ENCODE peak calls at places on chromosome 13, in eight cellular contexts. One of them, this sample, is unnamed.

GRCh38 chr13:20824762-20825161 is 51.0 kb upstream of the EEF1AKMT1 start:
- DNase-seq in ovary: no peak
- DNase-seq in caudate nucleus: no peak
- DNase-seq in H9: no peak
- DNase-seq in foreskin keratinocyte: no peak
- DNase-seq in A549: no peak
- DNase-seq in mesendoderm: no peak
- DNase-seq in Peyer's patch: no peak
- DNase-seq in this sample: no peak

GRCh38 chr13:44573071-44573470 is 3.1 kb downstream of the TSC22D1 start:
- DNase-seq in ovary: no peak
- DNase-seq in caudate nucleus: no peak
- DNase-seq in H9: peak
- DNase-seq in foreskin keratinocyte: no peak
- DNase-seq in A549: no peak
- DNase-seq in mesendoderm: peak
- DNase-seq in Peyer's patch: no peak
- DNase-seq in this sample: no peak

GRCh38 chr13:26967119-26968038 is 204.2 kb downstream of the USP12 start:
- DNase-seq in ovary: peak
- DNase-seq in caudate nucleus: no peak
- DNase-seq in H9: no peak
- DNase-seq in foreskin keratinocyte: no peak
- DNase-seq in A549: no peak
- DNase-seq in mesendoderm: no peak
- DNase-seq in Peyer's patch: no peak
- DNase-seq in this sample: no peak

GRCh38 chr13:111115841-111116500 is 861 bp downstream of the ARHGEF7 start:
- DNase-seq in ovary: peak
- DNase-seq in caudate nucleus: no peak
- DNase-seq in H9: no peak
- DNase-seq in foreskin keratinocyte: no peak
- DNase-seq in A549: no peak
- DNase-seq in mesendoderm: peak
- DNase-seq in Peyer's patch: no peak
- DNase-seq in this sample: no peak

GRCh38 chr13:91203430-91203829 is 144.1 kb upstream of the MIR17HG start:
- DNase-seq in ovary: no peak
- DNase-seq in caudate nucleus: no peak
- DNase-seq in H9: no peak
- DNase-seq in foreskin keratinocyte: no peak
- DNase-seq in A549: no peak
- DNase-seq in mesendoderm: peak
- DNase-seq in Peyer's patch: no peak
- DNase-seq in this sample: no peak

GRCh38 chr13:23986619-23987018 is 89.3 kb upstream of the C1QTNF9B start:
- DNase-seq in ovary: no peak
- DNase-seq in caudate nucleus: no peak
- DNase-seq in H9: no peak
- DNase-seq in foreskin keratinocyte: no peak
- DNase-seq in A549: no peak
- DNase-seq in mesendoderm: peak
- DNase-seq in Peyer's patch: no peak
- DNase-seq in this sample: no peak

GRCh38 chr13:60583911-60584753 is 187.1 kb downstream of the TDRD3 start:
- DNase-seq in ovary: no peak
- DNase-seq in caudate nucleus: no peak
- DNase-seq in H9: peak
- DNase-seq in foreskin keratinocyte: peak
- DNase-seq in A549: no peak
- DNase-seq in mesendoderm: peak
- DNase-seq in Peyer's patch: no peak
- DNase-seq in this sample: no peak

GRCh38 chr13:48069573-48069972 is 25.3 kb downstream of the MED4 start:
- DNase-seq in ovary: no peak
- DNase-seq in caudate nucleus: no peak
- DNase-seq in H9: no peak
- DNase-seq in foreskin keratinocyte: no peak
- DNase-seq in A549: no peak
- DNase-seq in mesendoderm: peak
- DNase-seq in Peyer's patch: no peak
- DNase-seq in this sample: no peak

GRCh38 chr13:73000027-73000674 is 58.7 kb upstream of the KLF5 start:
- DNase-seq in ovary: no peak
- DNase-seq in caudate nucleus: no peak
- DNase-seq in H9: no peak
- DNase-seq in foreskin keratinocyte: peak
- DNase-seq in A549: no peak
- DNase-seq in mesendoderm: peak
- DNase-seq in Peyer's patch: no peak
- DNase-seq in this sample: no peak

DNA sequence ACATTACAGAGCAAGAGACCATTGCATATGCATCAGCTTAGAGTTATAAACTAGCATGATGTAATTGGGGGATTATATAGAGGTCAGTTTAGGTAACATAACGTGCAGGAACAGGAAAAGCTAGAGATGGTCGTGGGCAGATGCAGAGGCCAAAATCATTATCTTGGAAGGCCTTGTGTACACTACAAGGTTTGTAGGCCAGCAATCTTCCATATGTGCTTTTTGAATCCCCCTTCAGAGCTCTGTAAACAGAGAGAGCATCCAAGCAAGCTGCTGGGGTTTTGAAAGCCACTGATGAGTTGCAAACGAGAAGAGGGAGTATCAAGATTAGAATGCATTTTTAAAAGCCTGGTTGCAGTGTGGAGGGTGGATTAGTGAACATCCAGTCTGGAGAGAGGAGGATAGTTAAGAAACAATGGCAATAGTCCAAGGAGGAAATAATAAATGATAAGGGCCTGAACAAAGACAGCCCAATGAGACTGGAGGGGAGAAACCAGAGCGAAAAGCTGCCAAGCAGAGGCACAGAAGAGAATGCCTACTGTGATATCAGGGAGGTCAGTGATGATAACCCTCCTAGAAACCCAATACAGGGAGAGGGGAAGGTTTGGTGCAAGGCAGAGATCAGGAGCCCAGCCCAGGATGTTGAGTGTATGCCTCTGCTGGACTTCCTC is 109.6 kb downstream of the ZAR1L start:
- DNase-seq in ovary: no peak
- DNase-seq in caudate nucleus: no peak
- DNase-seq in H9: no peak
- DNase-seq in foreskin keratinocyte: no peak
- DNase-seq in A549: no peak
- DNase-seq in mesendoderm: peak
- DNase-seq in Peyer's patch: no peak
- DNase-seq in this sample: no peak
- H3K27ac ChIP-seq in ovary: no peak
- H3K27ac ChIP-seq in caudate nucleus: no peak
- H3K27ac ChIP-seq in H9: no peak
- H3K27ac ChIP-seq in foreskin keratinocyte: no peak
- H3K27ac ChIP-seq in A549: no peak
- H3K27ac ChIP-seq in mesendoderm: no peak
- H3K27ac ChIP-seq in Peyer's patch: no peak
- H3K27ac ChIP-seq in this sample: no peak

GRCh38 chr13:32659736-32660135 is 73.5 kb downstream of the PDS5B start:
- DNase-seq in ovary: no peak
- DNase-seq in caudate nucleus: no peak
- DNase-seq in H9: no peak
- DNase-seq in foreskin keratinocyte: no peak
- DNase-seq in A549: no peak
- DNase-seq in mesendoderm: no peak
- DNase-seq in Peyer's patch: no peak
- DNase-seq in this sample: no peak
- H3K27ac ChIP-seq in ovary: no peak
- H3K27ac ChIP-seq in caudate nucleus: no peak
- H3K27ac ChIP-seq in H9: no peak
- H3K27ac ChIP-seq in foreskin keratinocyte: no peak
- H3K27ac ChIP-seq in A549: no peak
- H3K27ac ChIP-seq in mesendoderm: no peak
- H3K27ac ChIP-seq in Peyer's patch: no peak
- H3K27ac ChIP-seq in this sample: no peak

GRCh38 chr13:109779074-109779473 is 7.3 kb downstream of the IRS2 start:
- DNase-seq in ovary: no peak
- DNase-seq in caudate nucleus: no peak
- DNase-seq in H9: no peak
- DNase-seq in foreskin keratinocyte: no peak
- DNase-seq in A549: no peak
- DNase-seq in mesendoderm: no peak
- DNase-seq in Peyer's patch: no peak
- DNase-seq in this sample: no peak
- H3K27ac ChIP-seq in ovary: no peak
- H3K27ac ChIP-seq in caudate nucleus: no peak
- H3K27ac ChIP-seq in H9: no peak
- H3K27ac ChIP-seq in foreskin keratinocyte: no peak
- H3K27ac ChIP-seq in A549: peak
- H3K27ac ChIP-seq in mesendoderm: no peak
- H3K27ac ChIP-seq in Peyer's patch: no peak
- H3K27ac ChIP-seq in this sample: no peak

GRCh38 chr13:98739023-98739422 is 13.4 kb downstream of the SLC15A1 start:
- DNase-seq in ovary: no peak
- DNase-seq in caudate nucleus: no peak
- DNase-seq in H9: no peak
- DNase-seq in foreskin keratinocyte: no peak
- DNase-seq in A549: no peak
- DNase-seq in mesendoderm: no peak
- DNase-seq in Peyer's patch: no peak
- DNase-seq in this sample: no peak

GRCh38 chr13:98740131-98740530 is 12.3 kb downstream of the SLC15A1 start:
- DNase-seq in ovary: no peak
- DNase-seq in caudate nucleus: no peak
- DNase-seq in H9: no peak
- DNase-seq in foreskin keratinocyte: no peak
- DNase-seq in A549: no peak
- DNase-seq in mesendoderm: no peak
- DNase-seq in Peyer's patch: no peak
- DNase-seq in this sample: no peak

GRCh38 chr13:98743377-98743776 is 9.1 kb downstream of the SLC15A1 start:
- DNase-seq in ovary: no peak
- DNase-seq in caudate nucleus: no peak
- DNase-seq in H9: no peak
- DNase-seq in foreskin keratinocyte: no peak
- DNase-seq in A549: no peak
- DNase-seq in mesendoderm: no peak
- DNase-seq in Peyer's patch: no peak
- DNase-seq in this sample: no peak

GRCh38 chr13:98742961-98743360 is 9.5 kb downstream of the SLC15A1 start:
- DNase-seq in ovary: no peak
- DNase-seq in caudate nucleus: no peak
- DNase-seq in H9: no peak
- DNase-seq in foreskin keratinocyte: no peak
- DNase-seq in A549: no peak
- DNase-seq in mesendoderm: no peak
- DNase-seq in Peyer's patch: no peak
- DNase-seq in this sample: no peak

DNA sequence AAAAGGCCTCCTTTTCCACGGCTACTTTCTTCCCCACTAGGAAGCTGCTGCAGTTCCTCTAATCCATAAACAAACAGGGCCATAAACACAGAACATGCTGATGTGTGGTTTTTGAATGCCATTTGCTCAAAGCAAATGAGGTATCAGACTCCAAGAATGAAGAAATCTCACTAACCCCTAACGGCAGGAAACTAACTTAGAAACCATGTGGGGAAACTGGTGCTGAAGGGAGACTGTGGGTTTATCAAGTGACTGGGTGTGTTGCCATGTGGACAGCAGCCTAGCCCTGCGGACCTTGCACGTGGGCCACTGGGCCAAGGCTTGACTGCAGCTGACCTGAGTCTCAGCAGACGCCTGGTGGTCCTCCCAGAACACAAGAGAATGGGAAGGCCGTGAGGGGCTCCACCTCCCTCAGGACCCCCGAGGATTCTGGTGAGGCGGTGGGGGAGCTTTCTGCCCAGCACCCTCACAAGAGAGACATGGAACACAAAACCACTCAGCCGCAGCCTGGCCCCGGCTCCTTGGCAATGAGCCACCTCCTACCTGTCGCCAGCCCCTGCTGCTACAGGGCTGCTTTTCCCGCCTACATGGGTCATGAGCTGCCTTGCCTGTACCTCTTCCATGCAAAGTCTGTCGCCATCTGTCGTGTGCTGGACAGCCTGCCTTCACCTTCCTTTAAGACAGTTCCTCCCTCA is 10.6 kb downstream of the SLC15A1 start:
- DNase-seq in ovary: no peak
- DNase-seq in caudate nucleus: no peak
- DNase-seq in H9: no peak
- DNase-seq in foreskin keratinocyte: no peak
- DNase-seq in A549: no peak
- DNase-seq in mesendoderm: no peak
- DNase-seq in Peyer's patch: no peak
- DNase-seq in this sample: no peak
- H3K27ac ChIP-seq in ovary: no peak
- H3K27ac ChIP-seq in caudate nucleus: no peak
- H3K27ac ChIP-seq in H9: no peak
- H3K27ac ChIP-seq in foreskin keratinocyte: no peak
- H3K27ac ChIP-seq in A549: no peak
- H3K27ac ChIP-seq in mesendoderm: no peak
- H3K27ac ChIP-seq in Peyer's patch: no peak
- H3K27ac ChIP-seq in this sample: no peak

GRCh38 chr13:112129557-112129956 is 62.6 kb downstream of the SOX1 start:
- DNase-seq in ovary: no peak
- DNase-seq in caudate nucleus: no peak
- DNase-seq in H9: no peak
- DNase-seq in foreskin keratinocyte: no peak
- DNase-seq in A549: no peak
- DNase-seq in mesendoderm: no peak
- DNase-seq in Peyer's patch: no peak
- DNase-seq in this sample: no peak

GRCh38 chr13:112128052-112128610 is 61.2 kb downstream of the SOX1 start:
- DNase-seq in ovary: no peak
- DNase-seq in caudate nucleus: no peak
- DNase-seq in H9: no peak
- DNase-seq in foreskin keratinocyte: no peak
- DNase-seq in A549: no peak
- DNase-seq in mesendoderm: no peak
- DNase-seq in Peyer's patch: no peak
- DNase-seq in this sample: no peak

GRCh38 chr13:112131081-112131739 is 64.3 kb downstream of the SOX1 start:
- DNase-seq in ovary: no peak
- DNase-seq in caudate nucleus: no peak
- DNase-seq in H9: no peak
- DNase-seq in foreskin keratinocyte: no peak
- DNase-seq in A549: no peak
- DNase-seq in mesendoderm: no peak
- DNase-seq in Peyer's patch: no peak
- DNase-seq in this sample: no peak

GRCh38 chr13:112124100-112124499 is 57.2 kb downstream of the SOX1 start:
- DNase-seq in ovary: no peak
- DNase-seq in caudate nucleus: no peak
- DNase-seq in H9: no peak
- DNase-seq in foreskin keratinocyte: no peak
- DNase-seq in A549: no peak
- DNase-seq in mesendoderm: no peak
- DNase-seq in Peyer's patch: no peak
- DNase-seq in this sample: no peak

DNA sequence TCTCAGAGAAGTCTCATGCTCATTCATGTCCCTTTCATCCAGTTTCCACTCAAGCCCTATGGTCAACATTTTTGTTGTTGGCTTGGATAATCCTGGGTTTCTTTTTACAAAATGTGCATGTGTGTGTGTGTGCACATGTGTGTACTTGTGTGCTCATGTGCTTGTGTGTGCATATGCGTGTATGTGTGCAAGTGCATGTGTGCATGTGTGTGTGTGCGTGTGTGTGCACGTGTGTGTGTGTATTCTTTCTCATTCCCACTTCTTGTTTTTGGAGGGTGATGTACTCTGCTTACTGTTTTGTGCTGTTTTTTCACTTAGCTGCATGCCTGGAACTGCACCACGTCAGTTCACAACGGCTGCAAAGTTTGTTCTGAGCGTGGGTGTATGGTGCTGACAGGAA is 60.6 kb downstream of the SOX1 start:
- DNase-seq in ovary: no peak
- DNase-seq in caudate nucleus: no peak
- DNase-seq in H9: no peak
- DNase-seq in foreskin keratinocyte: no peak
- DNase-seq in A549: no peak
- DNase-seq in mesendoderm: no peak
- DNase-seq in Peyer's patch: no peak
- DNase-seq in this sample: no peak
- H3K27ac ChIP-seq in ovary: no peak
- H3K27ac ChIP-seq in caudate nucleus: no peak
- H3K27ac ChIP-seq in H9: no peak
- H3K27ac ChIP-seq in foreskin keratinocyte: no peak
- H3K27ac ChIP-seq in A549: no peak
- H3K27ac ChIP-seq in mesendoderm: no peak
- H3K27ac ChIP-seq in Peyer's patch: no peak
- H3K27ac ChIP-seq in this sample: no peak